ENCODE peak calls at places on chromosomes 12 and 14, in eight cellular contexts. Z is NCI-H1105 treated with DMSO at 0.1 percent for 48 hours; D is cardiac fibroblast; T is fibroblast of mammary gland; O is CD8-positive, alpha-beta T cell; E is GM04503; R is naive thymus-derived CD4-positive, alpha-beta T cell; F is neural progenitor cell. X is an unnamed sample.

GRCh38 chr12:118034429-118035193 is 18.1 kb downstream of the RFC5 start:
- DNase-seq in D (peak), O (no peak), E (no peak), F (peak), Z (peak), T (peak), R (no peak), X (peak)

GRCh38 chr12:3832738-3833137 is 40.5 kb downstream of the PARP11 start:
- DNase-seq in D (peak), R (no peak), Z (no peak), F (no peak), T (peak), E (no peak), O (no peak), X (no peak)

GRCh38 chr14:60922050-60922449 is 58.8 kb downstream of the TRMT5 start:
- DNase-seq in T (peak), F (no peak), Z (peak), R (no peak), E (no peak), D (peak), O (no peak), X (no peak)

GRCh38 chr12:132399092-132400010 is 70.0 kb upstream of the GALNT9 start:
- DNase-seq in Z (no peak), T (no peak), F (no peak), R (no peak), D (no peak), O (no peak), E (no peak), X (no peak)

GRCh38 chr14:41663478-41663845 is 56.8 kb downstream of the LRFN5 start:
- DNase-seq in T (peak), O (no peak), F (no peak), E (no peak), R (no peak), D (peak), Z (no peak), X (no peak)

GRCh38 chr12:6917491-6918231 is 3.3 kb downstream of the ENO2 start:
- DNase-seq in E (no peak), R (no peak), T (peak), Z (no peak), F (no peak), D (peak), O (peak), X (no peak)

GRCh38 chr12:72296389-72296788 is 24.2 kb downstream of the TRHDE start:
- DNase-seq in D (peak), E (no peak), T (peak), Z (no peak), F (no peak), O (no peak), R (no peak), X (no peak)

GRCh38 chr14:105430535-105430934 is 10.9 kb downstream of the MTA1 start:
- DNase-seq in E (peak), R (no peak), O (no peak), F (no peak), D (peak), T (peak), Z (no peak), X (no peak)

GRCh38 chr12:111034148-111034910 is 114.0 kb upstream of the MYL2 start:
- DNase-seq in T (no peak), R (no peak), F (peak), E (no peak), O (no peak), D (no peak), Z (peak), X (no peak)

GRCh38 chr12:131642771-131643170 is 68.1 kb upstream of the SFSWAP start:
- DNase-seq in T (no peak), Z (no peak), O (no peak), F (no peak), D (no peak), E (no peak), R (no peak), X (no peak)

GRCh38 chr12:81492131-81492720 is 266.9 kb downstream of the PPFIA2 start:
- DNase-seq in T (peak), F (no peak), O (no peak), E (no peak), Z (no peak), R (no peak), D (no peak), X (no peak)

GRCh38 chr12:47102845-47103666 is 23.3 kb upstream of the AMIGO2 start:
- DNase-seq in F (no peak), Z (no peak), D (peak), O (no peak), E (peak), T (peak), R (no peak), X (no peak)

GRCh38 chr14:20419404-20419803 is 6.1 kb upstream of the TEP1 start:
- DNase-seq in D (no peak), E (no peak), R (no peak), Z (no peak), O (no peak), F (no peak), T (no peak), X (no peak)

GRCh38 chr12:51458635-51459034 is 34.0 kb downstream of the SLC4A8 start:
- DNase-seq in R (no peak), F (no peak), D (no peak), E (no peak), Z (no peak), T (no peak), O (no peak), X (no peak)

X was measured in NCI-H345.